ENCODE peak calls at places on chromosomes 16 and 17, in eight cellular contexts. N is heart right ventricle; Z is activated T-helper 9 cell treated with anti-CD3 and anti-CD28 coated beads, Interleukin-2, amount 50 U/mL, for 16 hours; D is GOT3; O is activated CD4-positive, CD25-positive, alpha-beta regulatory T cell treated with anti-CD3 and anti-CD28 coated beads, Interleukin-2, amount 50 U/mL, for 72 hours; B is EL; K is NCI-H1417; V is ovary. Y is an unnamed sample.

GRCh38 chr16:89431158-89431584 is 59.2 kb downstream of the ANKRD11 start:
- DNase-seq in D (no peak), V (peak), Z (no peak), N (no peak), K (no peak), O (no peak), B (peak), Y (no peak)

GRCh38 chr17:45035848-45036247 is 15.6 kb downstream of the DCAKD start:
- DNase-seq in N (no peak), D (no peak), Z (no peak), K (no peak), O (no peak), B (no peak), V (no peak), Y (no peak)

GRCh38 chr17:78822552-78822951 is 18.1 kb downstream of the USP36 start:
- DNase-seq in K (no peak), V (no peak), Z (no peak), O (no peak), N (no peak), D (no peak), B (peak), Y (no peak)

GRCh38 chr17:82645516-82645915 is 2.7 kb downstream of the WDR45B start:
- DNase-seq in V (no peak), N (no peak), D (no peak), B (peak), O (no peak), Z (no peak), K (no peak), Y (no peak)

GRCh38 chr16:65178151-65178550 is 56.3 kb upstream of the CDH11 start:
- DNase-seq in D (no peak), Z (no peak), K (no peak), V (no peak), B (peak), O (no peak), N (no peak), Y (no peak)

GRCh38 chr16:9447195-9447551 is 355.7 kb downstream of the HAPSTR1 start:
- DNase-seq in N (peak), V (no peak), D (no peak), O (no peak), K (no peak), Z (no peak), B (no peak), Y (no peak)

GRCh38 chr17:4880850-4881249 is 18.5 kb upstream of the C17orf107 start:
- DNase-seq in B (no peak), Z (no peak), K (no peak), D (no peak), V (no peak), N (no peak), O (no peak), Y (no peak)

GRCh38 chr16:89478576-89479221 is 11.7 kb downstream of the ANKRD11 start:
- DNase-seq in B (peak), N (no peak), D (no peak), Z (no peak), K (no peak), V (no peak), O (no peak), Y (no peak)

GRCh38 chr16:77297996-77298637 is 98.9 kb downstream of the SYCE1L start:
- DNase-seq in D (no peak), Z (no peak), K (no peak), V (no peak), B (peak), N (no peak), O (no peak), Y (no peak)

GRCh38 chr16:19704321-19705130 is 13.5 kb downstream of the KNOP1 start:
- DNase-seq in O (no peak), K (no peak), B (peak), N (no peak), D (no peak), V (peak), Z (no peak), Y (no peak)

GRCh38 chr17:81648013-81648706 is 8.2 kb downstream of the PDE6G start:
- DNase-seq in V (no peak), N (no peak), K (no peak), Z (no peak), O (no peak), D (no peak), B (no peak), Y (no peak)

GRCh38 chr16:88726408-88726749 is 20.1 kb downstream of the CTU2 start:
- DNase-seq in D (no peak), O (no peak), N (no peak), K (no peak), B (no peak), Z (no peak), V (no peak), Y (no peak)